ENCODE peak calls at places on chromosomes 6 and 20, in seven cellular contexts. T is stomach, P is breast epithelium, F is body of pancreas, S is tibial nerve, Z is prostate gland, I is heart left ventricle. O is an unnamed sample.

GRCh38 chr6:1605822-1606532 is 3.7 kb upstream of the FOXC1 start:
- DNase-seq in F (no peak), I (no peak), P (no peak), T (no peak), S (no peak), Z (no peak), O (no peak)

GRCh38 chr6:65760285-65760684 is 53.3 kb upstream of the EYS start:
- DNase-seq in T (no peak), I (no peak), F (no peak), Z (no peak), S (no peak), P (no peak), O (no peak)

GRCh38 chr20:63246490-63247284 is 7.6 kb downstream of the NKAIN4 start:
- DNase-seq in F (peak), Z (no peak), I (no peak), S (no peak), T (no peak), P (no peak), O (peak)

GRCh38 chr6:63799313-63799712 is 163.7 kb downstream of the PHF3 start:
- DNase-seq in F (no peak), P (no peak), I (no peak), T (no peak), Z (no peak), S (no peak), O (no peak)

GRCh38 chr20:64065062-64065972 is 2.3 kb downstream of the TCEA2 start:
- DNase-seq in Z (no peak), T (no peak), F (no peak), S (no peak), P (no peak), I (no peak), O (no peak)

GRCh38 chr6:107418118-107418517 is 41.2 kb downstream of the PDSS2 start:
- DNase-seq in I (no peak), P (no peak), S (no peak), F (no peak), Z (no peak), T (no peak), O (no peak)

GRCh38 chr20:18007534-18008292 is 38.9 kb downstream of the MGME1 start:
- DNase-seq in T (peak), Z (peak), F (peak), I (peak), P (peak), S (no peak), O (peak)

GRCh38 chr6:136975089-136975715 is 53.1 kb downstream of the SLC35D3 start:
- DNase-seq in Z (no peak), S (no peak), T (no peak), F (no peak), P (no peak), I (no peak), O (no peak)

GRCh38 chr20:31632503-31633338 is 5.0 kb upstream of the COX4I2 start:
- DNase-seq in F (no peak), S (no peak), P (no peak), T (no peak), I (no peak), Z (no peak), O (no peak)

GRCh38 chr6:105675715-105676397 is 273.0 kb upstream of the PREP start:
- DNase-seq in F (no peak), P (no peak), Z (no peak), S (no peak), I (no peak), T (no peak), O (no peak)

GRCh38 chr6:112061605-112062004 is 7.7 kb downstream of the CCN6 start:
- DNase-seq in I (no peak), P (no peak), S (no peak), T (no peak), Z (no peak), F (no peak), O (no peak)

GRCh38 chr6:45577836-45578504 is 200.2 kb upstream of the SUPT3H start:
- DNase-seq in S (no peak), P (no peak), I (no peak), T (no peak), Z (no peak), F (no peak), O (no peak)

GRCh38 chr6:134517145-134517658 is 199.3 kb upstream of the SGK1 start:
- DNase-seq in I (peak), P (peak), T (peak), S (no peak), Z (peak), F (peak), O (peak)

GRCh38 chr6:119829006-119829405 is 479.4 kb upstream of the MAN1A1 start:
- DNase-seq in I (no peak), T (no peak), F (no peak), S (no peak), Z (no peak), P (no peak), O (no peak)

GRCh38 chr20:63134201-63134612 is 81.7 kb downstream of the YTHDF1 start:
- DNase-seq in P (no peak), F (peak), I (no peak), T (no peak), Z (no peak), S (no peak), O (peak)

DNA sequence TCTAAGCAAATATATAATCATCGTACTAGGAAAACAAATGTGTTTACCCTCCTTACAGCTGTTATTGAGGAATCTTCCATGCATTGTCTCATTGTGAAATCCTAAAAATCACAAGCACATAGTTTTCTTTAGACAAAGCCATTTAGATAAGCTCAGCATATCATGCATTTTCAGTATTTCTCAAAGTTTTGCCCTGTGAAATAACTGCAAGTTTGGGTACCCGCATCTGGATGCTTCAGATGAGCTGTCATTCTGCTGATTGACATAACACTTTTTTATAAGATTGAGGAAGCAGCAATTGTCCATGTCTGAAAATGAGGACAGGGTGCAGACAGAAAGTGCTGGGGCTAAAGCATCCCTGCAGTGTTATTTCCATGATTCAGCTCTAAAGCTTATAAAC is 96.2 kb downstream of the IYD start:
- DNase-seq in T (no peak), P (no peak), S (no peak), F (no peak), I (no peak), Z (no peak), O (no peak)
- TF ChIP-seq POLR2A in T (no peak), P (no peak), S (no peak), F (no peak), I (no peak), Z (no peak), O (no peak)

GRCh38 chr20:37179671-37180524 is 550 bp upstream of the MROH8 start:
- DNase-seq in S (no peak), F (no peak), I (no peak), Z (no peak), P (no peak), T (no peak), O (no peak)

DNA sequence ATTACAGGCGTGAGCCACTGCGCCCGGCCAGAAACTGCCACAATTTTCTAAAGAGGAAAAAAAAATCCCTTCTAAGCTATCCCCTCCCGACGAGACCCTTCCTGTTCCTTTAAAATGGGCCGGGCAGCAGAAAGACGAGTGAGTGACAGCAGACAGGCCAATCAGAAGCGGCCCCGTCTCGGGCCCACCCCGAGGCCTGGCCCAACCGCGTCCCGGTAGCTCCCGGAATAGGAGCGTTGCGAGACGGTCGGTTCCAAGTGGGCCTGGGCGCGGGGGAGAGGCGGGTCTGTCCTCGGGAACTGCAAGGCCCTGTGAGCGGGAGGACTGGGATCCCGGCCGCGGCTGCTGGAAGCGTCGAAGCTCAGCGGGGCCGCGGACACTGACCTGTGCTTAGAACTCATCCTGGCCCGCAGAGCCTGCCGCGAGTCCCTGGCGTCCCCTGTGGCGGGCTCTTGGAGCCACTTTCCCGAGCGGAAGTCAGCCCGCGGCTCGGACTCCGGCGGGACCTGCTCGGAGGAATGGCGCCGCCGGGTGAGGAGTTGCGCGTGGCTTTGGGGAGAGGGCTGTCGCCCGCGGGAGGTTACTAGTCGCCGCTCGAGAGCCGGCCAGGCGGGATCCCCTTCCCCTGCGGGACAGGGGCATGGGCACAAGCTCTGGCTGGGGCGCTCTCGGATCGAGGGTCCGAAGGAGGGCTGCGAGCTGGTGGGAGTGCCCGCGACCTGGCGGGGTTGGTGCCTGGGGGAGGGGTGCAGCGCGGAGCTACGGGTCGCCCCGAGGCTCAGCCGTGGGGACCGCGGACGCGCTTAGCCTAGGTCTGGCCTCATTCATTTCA is at the start of the genes MROH8 and RPN2:
- DNase-seq in F (peak), P (peak), S (peak), Z (peak), I (peak), T (peak), O (peak)
- TF ChIP-seq POLR2A in F (peak), P (no peak), S (peak), Z (peak), I (peak), T (no peak), O (no peak)

GRCh38 chr20:23356203-23356602 is 5.6 kb downstream of the NXT1 start:
- DNase-seq in I (no peak), P (no peak), Z (no peak), T (no peak), S (no peak), F (no peak), O (peak)
- TF ChIP-seq POLR2A in I (no peak), P (no peak), Z (no peak), T (no peak), S (no peak), F (no peak), O (no peak)

DNA sequence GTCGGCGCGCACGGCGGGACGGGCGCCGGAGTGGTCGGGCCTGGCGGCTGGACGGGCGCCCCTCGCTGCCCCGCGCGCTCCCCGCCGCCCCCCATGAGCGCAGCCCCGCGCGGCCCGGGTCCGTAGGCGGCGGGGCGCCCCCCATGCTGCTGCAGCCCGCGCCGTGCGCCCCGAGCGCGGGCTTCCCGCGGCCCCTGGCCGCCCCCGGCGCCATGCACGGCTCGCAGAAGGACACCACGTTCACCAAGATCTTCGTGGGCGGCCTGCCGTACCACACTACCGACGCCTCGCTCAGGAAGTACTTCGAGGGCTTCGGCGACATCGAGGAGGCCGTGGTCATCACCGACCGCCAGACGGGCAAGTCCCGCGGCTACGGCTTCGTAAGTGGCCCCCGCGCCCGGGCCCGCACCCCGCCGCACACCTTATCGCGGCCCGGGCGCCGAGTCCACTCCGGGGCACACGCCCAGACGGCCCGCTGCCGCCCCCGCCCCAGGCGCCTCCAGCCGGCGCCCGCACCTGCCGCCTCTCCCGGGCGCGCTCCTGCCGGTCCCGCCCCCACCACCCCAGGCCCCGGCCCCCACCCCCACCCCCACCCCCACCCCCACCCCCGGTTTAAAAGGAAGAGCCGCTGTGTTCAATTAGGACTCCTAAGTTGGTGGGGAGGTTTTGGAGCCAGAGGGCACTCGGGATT is 388 bp downstream of the RBM38 start:
- DNase-seq in I (no peak), P (no peak), T (peak), F (no peak), S (no peak), Z (no peak), O (no peak)
- TF ChIP-seq POLR2A in I (no peak), P (no peak), T (no peak), F (no peak), S (no peak), Z (peak), O (no peak)

DNA sequence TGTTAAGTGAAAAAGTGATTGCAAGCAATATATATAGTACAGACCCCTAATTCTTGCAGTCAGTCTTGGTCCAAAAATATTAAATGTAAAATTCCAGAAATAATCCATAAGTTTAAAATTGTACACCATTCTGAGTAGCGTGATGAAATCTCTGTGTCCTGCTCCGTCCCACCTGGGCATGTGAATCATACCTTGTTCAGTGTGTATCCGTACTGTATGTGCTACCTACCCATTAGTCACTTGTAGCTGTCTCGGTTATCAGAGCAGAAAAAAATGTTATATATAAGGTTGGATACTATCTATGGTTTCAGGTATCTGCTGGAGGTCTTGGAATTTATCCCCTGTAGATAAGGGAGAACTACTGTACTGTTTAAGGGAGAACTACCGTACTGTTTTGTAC is 16.3 kb downstream of the IRAK1BP1 start:
- DNase-seq in Z (no peak), I (no peak), T (no peak), F (no peak), S (no peak), P (no peak), O (no peak)
- TF ChIP-seq POLR2A in Z (no peak), I (no peak), T (no peak), F (no peak), S (no peak), P (no peak), O (no peak)